ENCODE peak calls at places on chromosomes 7 and 10, in four cellular contexts. One of them, this sample, is unnamed.

GRCh38 chr10:24008164-24009066 is 200.5 kb upstream of the KIAA1217 start:
- DNase-seq in IMR-90: no peak
- DNase-seq in GM12878: no peak
- DNase-seq in K562: no peak
- DNase-seq in this sample: no peak

GRCh38 chr10:86402283-86402931 is 35.8 kb upstream of the GRID1 start:
- DNase-seq in IMR-90: peak; percentile 15
- DNase-seq in GM12878: no peak
- DNase-seq in K562: no peak
- DNase-seq in this sample: no peak

GRCh38 chr10:68208424-68209042 is 23.4 kb downstream of the ATOH7 start:
- DNase-seq in IMR-90: peak; percentile 79
- DNase-seq in GM12878: peak; percentile 20
- DNase-seq in K562: peak; percentile 62
- DNase-seq in this sample: peak; percentile 82

GRCh38 chr7:121440857-121441503 is 44.9 kb upstream of the FAM3C start:
- DNase-seq in IMR-90: no peak
- DNase-seq in GM12878: no peak
- DNase-seq in K562: peak; percentile 31
- DNase-seq in this sample: no peak

GRCh38 chr10:8430321-8430720 is 375.8 kb downstream of the GATA3 start:
- DNase-seq in IMR-90: no peak
- DNase-seq in GM12878: no peak
- DNase-seq in K562: no peak
- DNase-seq in this sample: no peak

GRCh38 chr7:47417122-47417480 is 164.8 kb downstream of the TNS3 start:
- DNase-seq in IMR-90: no peak
- DNase-seq in GM12878: no peak
- DNase-seq in K562: no peak
- DNase-seq in this sample: no peak

GRCh38 chr7:141974831-141975230 is 1.3 kb upstream of the TAS2R38 start:
- DNase-seq in IMR-90: no peak
- DNase-seq in GM12878: no peak
- DNase-seq in K562: peak; percentile 9
- DNase-seq in this sample: no peak

GRCh38 chr10:3102721-3103410 is 35.5 kb downstream of the PFKP start:
- DNase-seq in IMR-90: peak; percentile 36
- DNase-seq in GM12878: no peak
- DNase-seq in K562: no peak
- DNase-seq in this sample: peak; percentile 93

GRCh38 chr7:116329845-116330503 is 119.6 kb downstream of the TES start:
- DNase-seq in IMR-90: no peak
- DNase-seq in GM12878: no peak
- DNase-seq in K562: no peak
- DNase-seq in this sample: no peak

GRCh38 chr10:13351340-13351915 is 3.3 kb upstream of the SEPHS1 start:
- DNase-seq in IMR-90: no peak
- DNase-seq in GM12878: no peak
- DNase-seq in K562: no peak
- DNase-seq in this sample: no peak

GRCh38 chr7:111486472-111487142 is 75.7 kb downstream of the IMMP2L start:
- DNase-seq in IMR-90: peak; percentile 67
- DNase-seq in GM12878: peak; percentile 13
- DNase-seq in K562: peak; percentile 87
- DNase-seq in this sample: peak; percentile 70

GRCh38 chr7:131057015-131057518 is 270.6 kb upstream of the MKLN1 start:
- DNase-seq in IMR-90: peak; percentile 86
- DNase-seq in GM12878: no peak
- DNase-seq in K562: peak; percentile 41
- DNase-seq in this sample: peak; percentile 75

GRCh38 chr10:74825033-74825370 is 1.4 kb upstream of the KAT6B start:
- DNase-seq in IMR-90: no peak
- DNase-seq in GM12878: no peak
- DNase-seq in K562: peak; percentile 40
- DNase-seq in this sample: peak; percentile 32

GRCh38 chr7:151243045-151243349 is 5.5 kb downstream of the SMARCD3 start:
- DNase-seq in IMR-90: no peak
- DNase-seq in GM12878: no peak
- DNase-seq in K562: no peak
- DNase-seq in this sample: no peak

GRCh38 chr7:143975617-143976016 is 21.0 kb downstream of the OR2F1 start:
- DNase-seq in IMR-90: peak; percentile 31
- DNase-seq in GM12878: no peak
- DNase-seq in K562: peak; percentile 60
- DNase-seq in this sample: no peak

GRCh38 chr7:39700932-39701331 is 77.6 kb downstream of the RALA start:
- DNase-seq in IMR-90: no peak
- DNase-seq in GM12878: no peak
- DNase-seq in K562: no peak
- DNase-seq in this sample: no peak

GRCh38 chr7:37943905-37944736 is 23.7 kb downstream of the EPDR1 start:
- DNase-seq in IMR-90: no peak
- DNase-seq in GM12878: peak; percentile 54
- DNase-seq in K562: no peak
- DNase-seq in this sample: no peak

GRCh38 chr7:131620673-131621609 is 64.5 kb upstream of the PODXL start:
- DNase-seq in IMR-90: peak; percentile 72
- DNase-seq in GM12878: no peak
- DNase-seq in K562: no peak
- DNase-seq in this sample: peak; percentile 54

GRCh38 chr10:78460204-78460603 is 426.5 kb downstream of the RPS24 start:
- DNase-seq in IMR-90: no peak
- DNase-seq in GM12878: no peak
- DNase-seq in K562: peak; percentile 33
- DNase-seq in this sample: no peak

GRCh38 chr10:71212249-71213126 is at the start of gene UNC5B:
- DNase-seq in IMR-90: peak; percentile 85
- DNase-seq in GM12878: no peak
- DNase-seq in K562: peak; percentile 87
- DNase-seq in this sample: peak; percentile 80

GRCh38 chr7:155809332-155809946 is 2.8 kb downstream of the SHH start:
- DNase-seq in IMR-90: no peak
- DNase-seq in GM12878: no peak
- DNase-seq in K562: no peak
- DNase-seq in this sample: no peak
- TF ChIP-seq FOS in IMR-90: no peak
- TF ChIP-seq FOS in GM12878: no peak
- TF ChIP-seq FOS in K562: no peak
- TF ChIP-seq FOS in this sample: no peak

GRCh38 chr10:129063212-129063611 is 403.8 kb upstream of the MGMT start:
- DNase-seq in IMR-90: no peak
- DNase-seq in GM12878: no peak
- DNase-seq in K562: no peak
- DNase-seq in this sample: no peak

GRCh38 chr10:129057856-129058663 is 409.0 kb upstream of the MGMT start:
- DNase-seq in IMR-90: no peak
- DNase-seq in GM12878: peak; percentile 40
- DNase-seq in K562: no peak
- DNase-seq in this sample: no peak

GRCh38 chr10:129056734-129057689 is 410.0 kb upstream of the MGMT start:
- DNase-seq in IMR-90: no peak
- DNase-seq in GM12878: peak; percentile 7
- DNase-seq in K562: no peak
- DNase-seq in this sample: no peak

GRCh38 chr10:129058664-129059155 is 408.3 kb upstream of the MGMT start:
- DNase-seq in IMR-90: no peak
- DNase-seq in GM12878: no peak
- DNase-seq in K562: no peak
- DNase-seq in this sample: no peak

DNA sequence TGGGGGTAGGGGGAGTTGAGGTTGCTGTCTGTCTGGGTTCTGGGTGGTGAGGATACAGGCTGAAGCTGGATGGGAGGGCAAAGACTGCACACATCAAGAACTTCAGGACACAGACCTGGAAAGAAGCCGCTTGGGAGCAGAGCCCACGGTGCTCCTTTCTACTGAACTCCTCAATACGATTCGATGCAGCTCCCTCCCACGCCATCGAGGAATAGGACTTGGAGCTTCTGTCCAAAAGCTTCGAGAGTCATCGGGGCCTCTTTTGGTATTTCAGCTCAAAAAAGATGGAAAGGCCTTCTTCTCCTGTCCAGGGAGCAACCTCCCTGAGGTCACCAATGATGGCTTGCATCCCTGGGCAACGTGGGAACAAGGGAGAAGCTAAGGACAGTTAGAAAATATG is 407.1 kb upstream of the MGMT start:
- DNase-seq in IMR-90: no peak
- DNase-seq in GM12878: no peak
- DNase-seq in K562: no peak
- DNase-seq in this sample: no peak
- TF ChIP-seq FOS in IMR-90: no peak
- TF ChIP-seq FOS in GM12878: no peak
- TF ChIP-seq FOS in K562: no peak
- TF ChIP-seq FOS in this sample: no peak

DNA sequence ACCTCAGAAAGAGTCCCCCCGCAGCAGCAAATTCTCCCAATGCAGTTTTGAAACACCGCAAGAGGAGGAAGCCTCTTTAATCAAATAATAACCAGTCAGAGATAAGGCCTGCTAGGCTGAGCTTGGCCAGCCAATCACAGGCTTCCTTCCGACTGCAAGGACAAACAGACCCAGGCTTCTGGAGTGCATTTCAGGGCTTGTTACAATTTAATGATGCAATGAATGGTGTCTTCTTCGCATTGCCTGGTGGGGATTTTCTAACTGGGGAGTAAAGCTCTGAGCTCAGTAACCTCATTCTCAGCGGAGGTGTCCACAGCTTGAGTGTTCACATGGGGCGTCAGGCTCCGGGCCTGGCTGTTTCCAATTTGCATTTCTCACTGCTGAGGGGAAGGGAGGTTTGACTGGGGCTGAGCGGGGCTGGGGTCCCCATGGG is 31.8 kb upstream of the GPAM start:
- DNase-seq in IMR-90: peak; percentile 24
- DNase-seq in GM12878: no peak
- DNase-seq in K562: no peak
- DNase-seq in this sample: no peak
- TF ChIP-seq FOS in IMR-90: no peak
- TF ChIP-seq FOS in GM12878: no peak
- TF ChIP-seq FOS in K562: no peak
- TF ChIP-seq FOS in this sample: no peak

GRCh38 chr10:124152139-124152780 is 58.9 kb upstream of the CHST15 start:
- DNase-seq in IMR-90: peak; percentile 19
- DNase-seq in GM12878: no peak
- DNase-seq in K562: no peak
- DNase-seq in this sample: no peak
- TF ChIP-seq FOS in IMR-90: no peak
- TF ChIP-seq FOS in GM12878: no peak
- TF ChIP-seq FOS in K562: no peak
- TF ChIP-seq FOS in this sample: no peak

DNA sequence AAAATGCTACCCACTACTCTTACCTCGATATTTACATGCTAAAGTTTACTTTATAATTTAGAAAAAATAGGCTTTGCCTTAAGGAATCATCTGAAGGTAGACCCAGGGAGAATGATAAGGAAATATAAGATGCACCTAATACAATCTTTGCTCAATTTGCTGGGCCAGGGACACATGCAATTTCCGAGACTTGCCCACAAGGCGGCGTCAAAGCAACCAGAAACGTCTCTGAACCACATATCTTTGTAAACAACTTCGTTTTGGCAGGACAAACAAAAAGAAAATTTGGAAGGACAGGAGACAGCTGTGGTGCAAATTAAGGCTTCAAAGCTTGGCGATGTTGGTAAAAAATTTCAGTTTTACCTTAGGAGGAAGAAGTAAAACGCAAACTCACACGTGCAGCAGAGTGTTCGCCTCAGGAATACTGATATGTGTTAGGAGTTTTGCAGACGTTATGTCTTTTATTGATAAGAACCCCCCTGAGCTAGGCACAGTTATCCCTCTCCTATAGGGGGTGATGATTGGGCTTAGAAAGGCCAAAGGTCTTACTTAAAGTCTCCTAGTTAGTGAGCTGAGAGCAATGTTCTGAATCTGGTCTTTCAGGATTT is 134.3 kb downstream of the PRKCQ start:
- DNase-seq in IMR-90: peak; percentile 28
- DNase-seq in GM12878: no peak
- DNase-seq in K562: peak; percentile 76
- DNase-seq in this sample: peak; percentile 41
- TF ChIP-seq FOS in IMR-90: no peak
- TF ChIP-seq FOS in GM12878: no peak
- TF ChIP-seq FOS in K562: no peak
- TF ChIP-seq FOS in this sample: no peak

DNA sequence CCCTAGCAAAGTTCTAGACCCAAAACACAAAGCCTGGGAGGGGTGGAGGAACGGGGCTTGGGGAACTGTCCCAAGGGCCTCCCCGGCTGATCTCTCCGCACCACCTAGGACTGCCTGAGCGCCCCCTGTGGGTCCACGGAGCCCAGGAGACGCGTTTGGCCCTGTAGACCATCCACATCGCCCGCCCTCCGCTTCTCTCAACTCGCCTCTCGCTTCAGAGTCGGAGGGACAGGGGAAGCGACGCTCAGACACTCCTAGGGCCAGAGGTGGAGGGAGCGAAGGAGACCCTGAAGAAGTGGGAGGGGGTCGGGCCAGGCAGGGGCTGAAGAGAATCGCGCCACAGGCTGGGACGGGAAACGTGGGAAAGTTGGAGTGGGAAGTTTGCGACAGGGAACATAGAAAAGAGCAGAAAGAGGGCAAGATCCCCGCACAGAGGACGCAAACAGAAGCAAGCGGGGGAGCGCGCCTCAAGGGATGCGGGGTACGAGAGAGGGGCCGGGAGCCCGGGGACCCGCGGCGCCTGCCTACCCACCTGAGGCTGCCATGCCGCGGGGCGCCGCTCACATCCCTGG is 378 bp downstream of the PIK3AP1 start:
- DNase-seq in IMR-90: no peak
- DNase-seq in GM12878: no peak
- DNase-seq in K562: peak; percentile 66
- DNase-seq in this sample: no peak
- TF ChIP-seq FOS in IMR-90: no peak
- TF ChIP-seq FOS in GM12878: no peak
- TF ChIP-seq FOS in K562: no peak
- TF ChIP-seq FOS in this sample: no peak

GRCh38 chr7:26658080-26658697 is 206.2 kb downstream of the SKAP2 start:
- DNase-seq in IMR-90: no peak
- DNase-seq in GM12878: no peak
- DNase-seq in K562: no peak
- DNase-seq in this sample: no peak
- TF ChIP-seq FOS in IMR-90: no peak
- TF ChIP-seq FOS in GM12878: no peak
- TF ChIP-seq FOS in K562: no peak
- TF ChIP-seq FOS in this sample: no peak

DNA sequence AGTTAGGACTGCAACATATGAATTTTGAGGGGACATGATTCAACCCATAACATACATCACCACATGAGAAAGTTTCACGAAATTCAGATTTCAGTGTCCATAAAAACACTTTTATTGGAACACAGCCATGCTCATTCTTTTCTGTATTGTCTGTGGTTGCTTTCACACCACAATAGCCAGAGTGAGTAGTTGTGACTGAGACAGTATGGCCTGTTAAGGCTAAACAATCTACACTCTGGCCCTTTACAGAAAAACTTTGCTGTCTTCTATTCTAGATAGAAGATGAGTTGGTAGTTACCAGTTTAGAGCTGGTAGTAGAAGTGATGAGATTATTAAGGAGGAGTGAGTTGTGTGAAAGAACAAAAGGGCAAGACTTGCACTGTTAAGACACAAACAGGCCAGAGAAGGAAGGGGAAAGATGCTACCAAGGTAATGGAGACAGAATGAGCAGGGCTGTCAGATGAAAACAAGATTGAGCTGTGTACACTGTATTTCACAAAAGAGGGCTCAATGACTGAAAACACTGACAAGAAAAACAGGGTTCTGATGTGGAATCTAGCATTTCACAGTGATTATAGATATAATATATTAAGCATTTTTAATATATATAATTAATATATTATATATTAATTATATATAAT is 108.6 kb downstream of the PPP1R3A start:
- DNase-seq in IMR-90: no peak
- DNase-seq in GM12878: no peak
- DNase-seq in K562: no peak
- DNase-seq in this sample: peak; percentile 13
- TF ChIP-seq FOS in IMR-90: no peak
- TF ChIP-seq FOS in GM12878: no peak
- TF ChIP-seq FOS in K562: no peak
- TF ChIP-seq FOS in this sample: no peak

This sample was measured in endothelial cell of umbilical vein.